ENCODE peak calls at places on chromosomes 11 and 22, in six cellular contexts. E is NCI-H1105 treated with DMSO at 0.1 percent for 48 hours, M is NCI-H2107, H is GDM1, P is ELF-1, D is LoVo. G is an unnamed sample.
A peak's percentile ranks its signal among the peaks of the same experiment; 100 is the strongest.

GRCh38 chr11:100545970-100546369 is 141.1 kb upstream of the ARHGAP42 start:
- DNase-seq in E (no peak), M (no peak), H (no peak), P (no peak), D (no peak), G (no peak)

GRCh38 chr11:65298131-65298535 is 16.5 kb upstream of the CDC42EP2 start:
- DNase-seq in E (no peak), M (no peak), H (no peak), P (no peak), D (no peak), G (no peak)

GRCh38 chr11:60130496-60130895 is 42.0 kb downstream of the MS4A2 start:
- DNase-seq in E (peak; percentile 58), M (no peak), H (peak; percentile 20), P (peak; percentile 26), D (peak; percentile 17), G (no peak)

GRCh38 chr22:45164217-45165123 is 745 bp downstream of the NUP50 start:
- DNase-seq in E (no peak), M (no peak), H (no peak), P (peak; percentile 23), D (no peak), G (no peak)

GRCh38 chr11:128422576-128423370 is 164.6 kb downstream of the ETS1 start:
- DNase-seq in E (peak; percentile 54), M (peak; percentile 40), H (no peak), P (no peak), D (no peak), G (no peak)

GRCh38 chr11:102453286-102453797 is 777 bp upstream of the TMEM123 start:
- DNase-seq in E (peak; percentile 56), M (no peak), H (no peak), P (no peak), D (no peak), G (no peak)

GRCh38 chr22:50732681-50733080 is 5.3 kb upstream of the ACR start:
- DNase-seq in E (no peak), M (no peak), H (no peak), P (no peak), D (no peak), G (no peak)

GRCh38 chr11:31652528-31652927 is 143.0 kb downstream of the ELP4 start:
- DNase-seq in E (no peak), M (no peak), H (no peak), P (no peak), D (no peak), G (no peak)

GRCh38 chr11:76131585-76131984 is 74.7 kb downstream of the WNT11 start:
- DNase-seq in E (no peak), M (no peak), H (no peak), P (no peak), D (no peak), G (no peak)

GRCh38 chr11:64861227-64861970 is 16.9 kb upstream of the CDC42BPG start:
- DNase-seq in E (no peak), M (no peak), H (no peak), P (no peak), D (no peak), G (no peak)

GRCh38 chr22:45454260-45454659 is 40.8 kb downstream of the RIBC2 start:
- DNase-seq in E (no peak), M (no peak), H (no peak), P (no peak), D (no peak), G (no peak)

GRCh38 chr11:7449841-7450214 is 35.5 kb upstream of the OLFML1 start:
- DNase-seq in E (no peak), M (no peak), H (no peak), P (no peak), D (no peak), G (no peak)

GRCh38 chr11:26976389-26976788 is 17.5 kb upstream of the FIBIN start:
- DNase-seq in E (no peak), M (no peak), H (no peak), P (no peak), D (peak; percentile 13), G (no peak)

GRCh38 chr11:103683581-103683980 is 352.9 kb upstream of the DDI1 start:
- DNase-seq in E (no peak), M (no peak), H (no peak), P (no peak), D (no peak), G (no peak)

GRCh38 chr22:23478175-23478574 is 101.9 kb downstream of the IGLL1 start:
- DNase-seq in E (no peak), M (no peak), H (no peak), P (no peak), D (peak; percentile 14), G (no peak)

GRCh38 chr11:65445604-65446445 is 23.2 kb downstream of the NEAT1 start:
- DNase-seq in E (no peak), M (no peak), H (no peak), P (peak; percentile 34), D (no peak), G (no peak)

GRCh38 chr11:94469416-94469815 is 24.2 kb downstream of the MRE11 start:
- DNase-seq in E (no peak), M (no peak), H (no peak), P (no peak), D (no peak), G (no peak)

GRCh38 chr11:74325649-74326645 is 14.5 kb upstream of the P4HA3 start:
- DNase-seq in E (peak; percentile 31), M (no peak), H (no peak), P (no peak), D (no peak), G (peak; percentile 66)